ENCODE peak calls at places on chromosomes 7 and 10, in eight cellular contexts. One of them, this sample, is unnamed.

GRCh38 chr10:43939939-43940810 is 291.5 kb upstream of the ZNF32 start:
- DNase-seq in fibroblast of mammary gland: peak; percentile 32
- DNase-seq in esophagus squamous epithelium: no peak
- DNase-seq in neural progenitor cell: no peak
- DNase-seq in WERI-Rb-1: peak; percentile 84
- DNase-seq in choroid plexus epithelial cell: peak; percentile 17
- DNase-seq in keratinocyte: no peak
- DNase-seq in body of pancreas: no peak
- DNase-seq in this sample: peak; percentile 33

GRCh38 chr7:142188159-142188558 is 69.7 kb downstream of the PRSS58 start:
- DNase-seq in fibroblast of mammary gland: peak; percentile 11
- DNase-seq in esophagus squamous epithelium: no peak
- DNase-seq in neural progenitor cell: no peak
- DNase-seq in WERI-Rb-1: no peak
- DNase-seq in choroid plexus epithelial cell: peak; percentile 22
- DNase-seq in keratinocyte: no peak
- DNase-seq in body of pancreas: no peak
- DNase-seq in this sample: peak; percentile 57

GRCh38 chr7:50812847-50813475 is 30.3 kb upstream of the GRB10 start:
- DNase-seq in fibroblast of mammary gland: peak; percentile 80
- DNase-seq in esophagus squamous epithelium: no peak
- DNase-seq in neural progenitor cell: no peak
- DNase-seq in WERI-Rb-1: no peak
- DNase-seq in choroid plexus epithelial cell: peak; percentile 78
- DNase-seq in keratinocyte: no peak
- DNase-seq in body of pancreas: peak; percentile 90
- DNase-seq in this sample: peak; percentile 81

GRCh38 chr7:27199820-27200760 is at the start of gene HOXA13:
- DNase-seq in fibroblast of mammary gland: peak; percentile 17
- DNase-seq in esophagus squamous epithelium: no peak
- DNase-seq in neural progenitor cell: peak; percentile 75
- DNase-seq in WERI-Rb-1: peak; percentile 38
- DNase-seq in choroid plexus epithelial cell: no peak
- DNase-seq in keratinocyte: no peak
- DNase-seq in body of pancreas: peak; percentile 11
- DNase-seq in this sample: no peak

GRCh38 chr10:43415544-43415943 is 6.6 kb upstream of the HNRNPF start:
- DNase-seq in fibroblast of mammary gland: no peak
- DNase-seq in esophagus squamous epithelium: no peak
- DNase-seq in neural progenitor cell: no peak
- DNase-seq in WERI-Rb-1: no peak
- DNase-seq in choroid plexus epithelial cell: no peak
- DNase-seq in keratinocyte: no peak
- DNase-seq in body of pancreas: no peak
- DNase-seq in this sample: no peak

GRCh38 chr7:19707240-19707639 is 1.6 kb downstream of the POLR1F start:
- DNase-seq in fibroblast of mammary gland: peak; percentile 28
- DNase-seq in esophagus squamous epithelium: no peak
- DNase-seq in neural progenitor cell: no peak
- DNase-seq in WERI-Rb-1: no peak
- DNase-seq in choroid plexus epithelial cell: peak; percentile 28
- DNase-seq in keratinocyte: no peak
- DNase-seq in body of pancreas: no peak
- DNase-seq in this sample: peak; percentile 25

GRCh38 chr10:25072786-25073185 is 56.4 kb downstream of the THNSL1 start:
- DNase-seq in fibroblast of mammary gland: no peak
- DNase-seq in esophagus squamous epithelium: no peak
- DNase-seq in neural progenitor cell: no peak
- DNase-seq in WERI-Rb-1: no peak
- DNase-seq in choroid plexus epithelial cell: no peak
- DNase-seq in keratinocyte: no peak
- DNase-seq in body of pancreas: no peak
- DNase-seq in this sample: no peak

GRCh38 chr7:161786-162185 is 30.6 kb upstream of the FAM20C start:
- DNase-seq in fibroblast of mammary gland: no peak
- DNase-seq in esophagus squamous epithelium: no peak
- DNase-seq in neural progenitor cell: no peak
- DNase-seq in WERI-Rb-1: no peak
- DNase-seq in choroid plexus epithelial cell: no peak
- DNase-seq in keratinocyte: no peak
- DNase-seq in body of pancreas: no peak
- DNase-seq in this sample: no peak

GRCh38 chr10:123744226-123744536 is 78.0 kb downstream of the GPR26 start:
- DNase-seq in fibroblast of mammary gland: no peak
- DNase-seq in esophagus squamous epithelium: no peak
- DNase-seq in neural progenitor cell: no peak
- DNase-seq in WERI-Rb-1: no peak
- DNase-seq in choroid plexus epithelial cell: no peak
- DNase-seq in keratinocyte: no peak
- DNase-seq in body of pancreas: no peak
- DNase-seq in this sample: no peak

GRCh38 chr7:116630932-116631449 is 41.0 kb upstream of the MET start:
- DNase-seq in fibroblast of mammary gland: peak; percentile 94
- DNase-seq in esophagus squamous epithelium: no peak
- DNase-seq in neural progenitor cell: peak; percentile 26
- DNase-seq in WERI-Rb-1: no peak
- DNase-seq in choroid plexus epithelial cell: peak; percentile 82
- DNase-seq in keratinocyte: peak; percentile 88
- DNase-seq in body of pancreas: peak; percentile 89
- DNase-seq in this sample: peak; percentile 98

GRCh38 chr10:60816624-60817023 is 38.3 kb downstream of the CDK1 start:
- DNase-seq in fibroblast of mammary gland: peak; percentile 87
- DNase-seq in esophagus squamous epithelium: no peak
- DNase-seq in neural progenitor cell: peak; percentile 81
- DNase-seq in WERI-Rb-1: peak; percentile 44
- DNase-seq in choroid plexus epithelial cell: peak; percentile 96
- DNase-seq in keratinocyte: peak; percentile 30
- DNase-seq in body of pancreas: peak; percentile 47
- DNase-seq in this sample: peak; percentile 94

GRCh38 chr7:146002431-146003078 is 114.0 kb upstream of the CNTNAP2 start:
- DNase-seq in fibroblast of mammary gland: no peak
- DNase-seq in esophagus squamous epithelium: no peak
- DNase-seq in neural progenitor cell: no peak
- DNase-seq in WERI-Rb-1: no peak
- DNase-seq in choroid plexus epithelial cell: peak; percentile 88
- DNase-seq in keratinocyte: no peak
- DNase-seq in body of pancreas: no peak
- DNase-seq in this sample: no peak

GRCh38 chr10:22534849-22535604 is 179.4 kb downstream of the PIP4K2A start:
- DNase-seq in fibroblast of mammary gland: peak; percentile 28
- DNase-seq in esophagus squamous epithelium: no peak
- DNase-seq in neural progenitor cell: no peak
- DNase-seq in WERI-Rb-1: no peak
- DNase-seq in choroid plexus epithelial cell: peak; percentile 45
- DNase-seq in keratinocyte: no peak
- DNase-seq in body of pancreas: no peak
- DNase-seq in this sample: peak; percentile 46

GRCh38 chr10:124647421-124648130 is 96.6 kb downstream of the FAM53B start:
- DNase-seq in fibroblast of mammary gland: peak; percentile 52
- DNase-seq in esophagus squamous epithelium: peak; percentile 50
- DNase-seq in neural progenitor cell: no peak
- DNase-seq in WERI-Rb-1: peak; percentile 45
- DNase-seq in choroid plexus epithelial cell: peak; percentile 58
- DNase-seq in keratinocyte: no peak
- DNase-seq in body of pancreas: no peak
- DNase-seq in this sample: peak; percentile 50

DNA sequence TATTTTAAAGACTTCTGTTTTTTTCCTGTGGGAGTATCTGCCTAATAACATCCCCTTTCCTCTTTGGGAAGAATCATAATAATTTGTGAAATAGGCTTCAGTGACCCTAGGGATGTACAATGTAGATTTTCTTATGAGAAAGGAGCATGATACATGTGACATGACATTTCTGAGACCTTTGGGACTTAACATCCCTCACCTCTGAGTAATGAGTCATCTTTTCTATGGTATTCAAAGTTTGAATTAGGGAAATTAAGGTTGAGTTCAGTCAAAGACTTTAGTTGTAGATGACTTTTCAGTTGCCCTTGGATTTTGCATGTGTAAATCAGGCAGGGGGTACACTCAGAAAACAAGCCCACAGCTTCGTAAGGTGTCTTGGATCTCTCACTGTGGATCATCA is 14.3 kb downstream of the GRK5 start:
- DNase-seq in fibroblast of mammary gland: peak; percentile 49
- DNase-seq in esophagus squamous epithelium: no peak
- DNase-seq in neural progenitor cell: no peak
- DNase-seq in WERI-Rb-1: no peak
- DNase-seq in choroid plexus epithelial cell: no peak
- DNase-seq in keratinocyte: no peak
- DNase-seq in body of pancreas: no peak
- DNase-seq in this sample: peak; percentile 39
- H3K4me3 ChIP-seq in fibroblast of mammary gland: no peak overlapping the region
- H3K4me3 ChIP-seq in esophagus squamous epithelium: no peak overlapping the region
- H3K4me3 ChIP-seq in neural progenitor cell: no peak overlapping the region
- H3K4me3 ChIP-seq in WERI-Rb-1: no peak overlapping the region
- H3K4me3 ChIP-seq in choroid plexus epithelial cell: no peak overlapping the region
- H3K4me3 ChIP-seq in keratinocyte: no peak overlapping the region
- H3K4me3 ChIP-seq in body of pancreas: no peak overlapping the region
- H3K4me3 ChIP-seq in this sample: no peak overlapping the region

GRCh38 chr7:22452142-22452763 is 47.7 kb downstream of the STEAP1B start:
- DNase-seq in fibroblast of mammary gland: peak; percentile 38
- DNase-seq in esophagus squamous epithelium: no peak
- DNase-seq in neural progenitor cell: peak; percentile 81
- DNase-seq in WERI-Rb-1: peak; percentile 83
- DNase-seq in choroid plexus epithelial cell: peak; percentile 61
- DNase-seq in keratinocyte: no peak
- DNase-seq in body of pancreas: peak; percentile 80
- DNase-seq in this sample: peak; percentile 53
- TF ChIP-seq CTCF in fibroblast of mammary gland: peak; percentile 79
- TF ChIP-seq CTCF in esophagus squamous epithelium: peak; percentile 60
- TF ChIP-seq CTCF in neural progenitor cell: peak; percentile 82
- TF ChIP-seq CTCF in WERI-Rb-1: peak; percentile 77
- TF ChIP-seq CTCF in choroid plexus epithelial cell: peak; percentile 85
- TF ChIP-seq CTCF in keratinocyte: peak; percentile 81
- TF ChIP-seq CTCF in body of pancreas: peak; percentile 75
- TF ChIP-seq CTCF in this sample: peak; percentile 84

DNA sequence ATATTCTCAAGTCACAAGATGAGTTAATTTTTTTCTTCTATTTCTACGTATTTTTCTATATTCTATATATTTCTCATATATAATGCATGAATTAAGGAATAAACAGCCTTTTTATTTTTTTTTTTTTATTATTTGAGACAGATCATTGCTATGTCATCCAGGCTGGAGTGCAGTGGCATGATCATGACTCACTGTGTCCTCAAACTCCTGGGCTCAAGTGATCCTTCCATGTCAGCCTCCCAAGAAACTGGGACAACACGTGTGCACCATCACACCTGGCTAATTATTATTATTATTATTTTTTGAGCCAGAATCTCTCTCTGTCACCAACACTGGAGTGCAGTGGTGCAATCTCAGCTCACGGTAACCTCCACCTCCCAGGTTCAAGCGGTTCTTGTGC is 1.5 kb downstream of the CLDN12 start:
- DNase-seq in fibroblast of mammary gland: peak; percentile 72
- DNase-seq in esophagus squamous epithelium: no peak
- DNase-seq in neural progenitor cell: no peak
- DNase-seq in WERI-Rb-1: no peak
- DNase-seq in choroid plexus epithelial cell: peak; percentile 14
- DNase-seq in keratinocyte: no peak
- DNase-seq in body of pancreas: no peak
- DNase-seq in this sample: peak; percentile 49
- H3K4me3 ChIP-seq in fibroblast of mammary gland: peak overlapping the region; percentile 91
- H3K4me3 ChIP-seq in esophagus squamous epithelium: no peak overlapping the region
- H3K4me3 ChIP-seq in neural progenitor cell: peak overlapping the region; percentile 72
- H3K4me3 ChIP-seq in WERI-Rb-1: no peak overlapping the region
- H3K4me3 ChIP-seq in choroid plexus epithelial cell: peak overlapping the region; percentile 86
- H3K4me3 ChIP-seq in keratinocyte: peak overlapping the region; percentile 86
- H3K4me3 ChIP-seq in body of pancreas: no peak overlapping the region
- H3K4me3 ChIP-seq in this sample: no peak overlapping the region

DNA sequence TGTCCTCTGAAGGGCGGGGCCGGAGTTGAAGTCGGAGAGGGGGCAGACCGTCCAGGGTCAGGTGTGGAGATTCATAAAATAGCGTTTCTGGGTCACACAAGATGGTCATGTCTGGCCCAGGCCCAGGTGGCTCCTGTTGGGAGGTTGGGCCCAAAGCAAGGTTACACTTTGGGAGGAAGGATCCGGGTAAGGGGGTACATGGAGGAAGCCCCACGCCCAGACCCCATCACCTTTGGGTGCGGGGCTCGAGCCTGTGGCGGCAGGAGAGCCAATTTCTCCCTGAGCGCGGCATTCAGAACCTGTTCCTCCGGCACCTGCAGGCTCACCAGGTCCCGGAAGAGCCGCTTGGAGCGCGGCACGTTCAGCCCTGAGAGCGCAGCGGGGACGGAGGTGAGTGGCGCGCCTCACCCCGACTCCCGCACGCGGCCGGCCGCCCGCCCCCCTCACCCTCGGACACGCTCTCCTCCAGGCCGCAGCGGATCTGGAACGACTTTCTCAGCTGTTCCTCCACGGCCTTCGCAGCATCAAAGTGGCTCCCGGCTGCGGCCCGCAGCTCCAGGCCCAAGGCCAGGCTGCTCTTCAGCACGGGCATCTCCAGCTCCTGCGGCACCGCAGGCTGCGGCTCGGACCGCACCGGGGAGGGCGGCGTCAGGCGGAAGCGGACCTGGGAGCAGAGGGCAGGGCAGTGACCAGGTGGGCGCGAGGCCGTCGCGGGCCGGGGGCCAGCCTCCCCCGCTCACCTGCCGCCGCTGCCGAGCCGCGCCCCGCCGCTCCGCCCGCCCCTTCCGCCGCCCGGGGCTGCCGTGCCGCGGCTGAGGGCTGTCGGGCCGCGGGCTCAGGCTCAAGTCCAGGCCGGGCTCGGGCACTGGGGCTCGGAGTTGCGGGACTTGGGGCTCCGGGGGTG is 644 bp downstream of the PPP1R35 start:
- DNase-seq in fibroblast of mammary gland: no peak
- DNase-seq in esophagus squamous epithelium: no peak
- DNase-seq in neural progenitor cell: peak; percentile 63
- DNase-seq in WERI-Rb-1: peak; percentile 29
- DNase-seq in choroid plexus epithelial cell: peak; percentile 28
- DNase-seq in keratinocyte: no peak
- DNase-seq in body of pancreas: peak; percentile 59
- DNase-seq in this sample: peak; percentile 33
- TF ChIP-seq CTCF in fibroblast of mammary gland: no peak
- TF ChIP-seq CTCF in esophagus squamous epithelium: no peak
- TF ChIP-seq CTCF in neural progenitor cell: no peak
- TF ChIP-seq CTCF in WERI-Rb-1: no peak
- TF ChIP-seq CTCF in choroid plexus epithelial cell: no peak
- TF ChIP-seq CTCF in keratinocyte: no peak
- TF ChIP-seq CTCF in body of pancreas: no peak
- TF ChIP-seq CTCF in this sample: no peak